ENCODE peak calls at places on chromosome 11, in four cellular contexts. I is Peyer's patch, Q is ovary, P is body of pancreas. G is an unnamed sample. For H3K27me3, the result is how much of the 10 kb centered on the place peaks cover.

GRCh38 chr11:74592063-74592440 is 330 bp upstream of the POLD3 start:
- DNase-seq in P (no peak), I (no peak), Q (no peak), G (no peak)

GRCh38 chr11:44681698-44682097 is 45.1 kb upstream of the TSPAN18 start:
- DNase-seq in P (no peak), Q (no peak), I (no peak), G (no peak)

GRCh38 chr11:121555172-121555571 is 102.4 kb upstream of the SORL1-AS1 start:
- DNase-seq in P (no peak), I (no peak), Q (no peak), G (no peak)

GRCh38 chr11:34680918-34681554 is 60.1 kb downstream of the EHF start:
- DNase-seq in Q (no peak), P (peak), I (no peak), G (peak)

GRCh38 chr11:128691802-128692749 is 1.8 kb upstream of the FLI1 start:
- DNase-seq in P (no peak), Q (no peak), I (no peak), G (no peak)

GRCh38 chr11:71988050-71988449 is 10.7 kb upstream of the IL18BP start:
- DNase-seq in P (no peak), I (no peak), Q (no peak), G (no peak)

GRCh38 chr11:3131330-3131941 is 33.7 kb downstream of the OSBPL5 start:
- DNase-seq in P (no peak), Q (no peak), I (no peak), G (no peak)

GRCh38 chr11:71178076-71178475 is 74.3 kb downstream of the SHANK2 start:
- DNase-seq in I (no peak), P (no peak), Q (no peak), G (no peak)

GRCh38 chr11:83072689-83073242 is 1.1 kb upstream of the RAB30 start:
- DNase-seq in I (no peak), P (no peak), Q (no peak), G (no peak)

GRCh38 chr11:128720522-128720985 is 26.7 kb downstream of the FLI1 start:
- DNase-seq in Q (no peak), P (no peak), I (peak), G (no peak)

GRCh38 chr11:120566176-120566575 is 54.6 kb downstream of the GRIK4 start:
- DNase-seq in P (no peak), Q (no peak), I (no peak), G (no peak)

GRCh38 chr11:2707736-2708135 is 7.9 kb upstream of the KCNQ1OT1 start:
- DNase-seq in P (no peak), I (no peak), Q (no peak), G (no peak)

GRCh38 chr11:96259053-96259837 is 83.8 kb downstream of the MAML2 start:
- DNase-seq in P (no peak), Q (no peak), I (no peak), G (no peak)

GRCh38 chr11:117621226-117621625 is 175.8 kb downstream of the DSCAML1 start:
- DNase-seq in P (no peak), Q (no peak), I (no peak), G (no peak)

GRCh38 chr11:17714870-17715269 is 4.5 kb upstream of the MYOD1 start:
- DNase-seq in P (no peak), I (no peak), Q (no peak), G (no peak)

GRCh38 chr11:115912484-115912945 is 408.3 kb upstream of the CADM1 start:
- DNase-seq in I (no peak), Q (no peak), P (peak), G (no peak)

GRCh38 chr11:31968774-31969433 is 122.0 kb upstream of the RCN1 start:
- DNase-seq in Q (no peak), P (peak), I (no peak), G (peak)

GRCh38 chr11:23765862-23766261 is 731.0 kb upstream of the LUZP2 start:
- DNase-seq in P (no peak), I (no peak), Q (no peak), G (no peak)

GRCh38 chr11:94018721-94019120 is 2.4 kb upstream of the HEPHL1 start:
- DNase-seq in P (no peak), I (no peak), Q (no peak), G (no peak)

DNA sequence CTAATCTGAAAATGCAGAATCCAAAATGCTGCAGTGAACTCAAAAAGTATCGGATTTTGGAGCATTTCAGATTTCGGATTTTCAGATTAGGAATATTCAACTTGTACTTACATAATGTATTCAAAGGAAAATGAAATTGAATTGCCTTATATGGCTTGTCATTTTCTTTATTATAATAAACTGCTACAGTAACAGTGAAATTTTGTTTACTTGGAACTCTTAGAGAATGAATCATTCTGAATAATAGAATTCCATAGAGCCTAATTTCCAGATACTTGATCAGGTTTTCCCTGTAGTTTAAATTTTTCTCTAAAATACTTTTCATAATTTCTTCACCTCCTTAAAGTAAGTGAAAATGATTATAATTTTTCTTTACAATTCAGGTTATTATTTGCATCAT is 17.3 kb downstream of the TTC17 start:
- DNase-seq in P (no peak), I (no peak), Q (no peak), G (no peak)
- H3K27ac ChIP-seq in P (no peak), I (no peak), Q (no peak), G (no peak)

GRCh38 chr11:119357069-119357468 is 10.6 kb upstream of the MFRP start:
- DNase-seq in I (no peak), P (no peak), Q (no peak), G (no peak)
- H3K27me3 ChIP-seq in I (under half), P (under half), Q (under half), G (under half)

GRCh38 chr11:9460322-9461067 is at the start of gene ZNF143:
- DNase-seq in P (peak), I (peak), Q (peak), G (peak)
- TF ChIP-seq POLR2A in P (peak), I (peak), Q (peak), G (peak)

DNA sequence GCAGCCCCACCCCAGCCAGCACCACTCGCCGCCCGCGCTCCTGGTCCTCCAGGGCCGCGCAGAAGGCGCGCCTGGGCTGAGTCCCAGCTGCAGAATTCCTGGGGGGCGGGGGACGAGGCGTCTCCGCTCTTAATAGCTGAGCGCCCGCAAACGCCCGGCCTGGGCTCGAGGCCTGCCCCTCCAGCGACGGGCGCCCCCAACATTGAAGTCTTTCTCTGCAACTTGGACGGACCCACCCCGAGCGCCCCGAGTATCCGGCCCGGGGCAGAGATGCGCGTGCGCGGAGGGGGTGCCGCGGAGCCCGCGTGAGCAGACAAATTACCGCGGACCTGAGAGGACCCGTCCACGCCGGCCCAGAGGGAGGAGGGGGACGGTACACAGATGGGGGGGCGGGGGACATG is 6.7 kb upstream of the SYT7 start:
- DNase-seq in P (peak), Q (peak), I (peak), G (no peak)
- H3K27ac ChIP-seq in P (peak), Q (no peak), I (no peak), G (no peak)

GRCh38 chr11:57094206-57094940 is 87.4 kb upstream of the LRRC55 start:
- DNase-seq in Q (no peak), I (no peak), P (no peak), G (no peak)
- H3K27me3 ChIP-seq in Q (under half), I (under half), P (under half), G (under half)

GRCh38 chr11:130003717-130004001 is 1.0 kb upstream of the PRDM10 start:
- DNase-seq in I (peak), P (no peak), Q (no peak), G (no peak)

GRCh38 chr11:130001491-130002351 is 914 bp downstream of the PRDM10 start:
- DNase-seq in P (peak), I (peak), Q (peak), G (peak)

GRCh38 chr11:130002846-130003716 is 446 bp upstream of the PRDM10 start:
- DNase-seq in P (peak), I (peak), Q (peak), G (peak)

GRCh38 chr11:130000552-130001176 is 2.0 kb downstream of the PRDM10 start:
- DNase-seq in P (no peak), I (no peak), Q (peak), G (no peak)

DNA sequence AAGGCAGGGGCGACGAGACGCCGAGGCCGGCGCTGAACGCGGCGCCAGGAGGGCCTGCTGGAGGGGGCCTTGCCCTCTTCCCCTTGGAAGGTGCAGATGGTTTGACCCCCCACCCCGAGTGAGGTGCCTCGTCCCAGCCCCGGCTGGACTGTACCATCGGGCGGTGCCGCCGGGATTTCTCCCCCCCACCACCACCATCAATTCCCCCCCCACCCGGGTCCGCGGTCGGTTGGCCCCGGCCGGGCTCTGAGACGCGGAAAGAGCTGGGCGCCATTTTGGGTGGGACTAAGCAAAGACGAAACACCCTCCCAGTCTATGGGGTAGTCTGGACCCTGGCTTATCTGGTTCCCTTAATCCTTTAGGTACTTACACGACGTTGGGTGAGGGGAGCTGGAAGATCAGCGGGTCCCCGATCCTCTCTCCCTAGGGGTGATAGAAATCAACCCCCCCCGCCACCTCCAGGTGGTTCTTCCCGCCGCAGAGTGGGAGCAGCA is at the start of gene PRDM10:
- DNase-seq in P (peak), Q (peak), I (peak), G (peak)
- TF ChIP-seq POLR2A in P (peak), Q (peak), I (no peak), G (no peak)

GRCh38 chr11:70066136-70066520 is 12.0 kb upstream of the ANO1 start:
- DNase-seq in I (peak), P (no peak), Q (no peak), G (peak)
- H3K27ac ChIP-seq in I (no peak), P (no peak), Q (no peak), G (no peak)

DNA sequence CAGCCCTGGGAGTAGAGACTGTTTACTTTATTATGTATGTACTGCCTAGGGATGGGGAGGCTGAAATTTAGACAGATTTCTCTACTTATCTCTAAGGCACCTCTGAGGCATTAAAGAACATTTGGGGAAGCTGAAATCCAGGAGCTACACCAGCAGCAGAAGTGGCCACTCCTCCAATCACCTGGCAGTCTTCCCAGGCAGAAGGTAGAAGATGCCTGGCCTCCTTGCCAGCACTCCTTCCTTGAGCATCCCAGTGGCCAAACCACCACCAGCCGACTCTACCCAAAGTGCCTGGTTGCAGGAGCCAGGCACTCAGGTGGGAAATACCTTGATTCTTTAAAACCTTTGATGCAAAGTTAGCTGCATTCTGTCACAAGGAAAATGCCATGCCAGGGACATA is 1.9 kb upstream of the FAT3 start:
- DNase-seq in I (no peak), Q (no peak), P (no peak), G (no peak)
- H3K27me3 ChIP-seq in I (under half), Q (under half), P (under half), G (under half)

G was measured in adrenal gland.